ENCODE peak calls at places on chromosomes 5 and 9, in five cellular contexts. U is activated naive CD4-positive, alpha-beta T cell; F is H7; I is T-helper 2 cell; D is activated CD4-positive, alpha-beta T cell treated with anti-CD3 and anti-CD28 coated beads, Interleukin-2, amount 50 U/mL, for 1 hour. A is an unnamed sample.

GRCh38 chr5:150317048-150318003 is 14.6 kb upstream of the ARSI start:
- DNase-seq in U (no peak), F (no peak), I (no peak), D (no peak), A (no peak)

GRCh38 chr5:113202904-113203716 is 226.5 kb downstream of the DCP2 start:
- DNase-seq in U (no peak), F (no peak), I (no peak), D (no peak), A (no peak)

GRCh38 chr9:4128876-4129275 is 171.0 kb downstream of the GLIS3 start:
- DNase-seq in U (no peak), F (no peak), I (no peak), D (no peak), A (no peak)

GRCh38 chr5:56822961-56823360 is 7.6 kb downstream of the MAP3K1 start:
- DNase-seq in U (no peak), F (no peak), I (no peak), D (no peak), A (no peak)

GRCh38 chr5:135236951-135237791 is 161.9 kb downstream of the MACROH2A1 start:
- DNase-seq in U (no peak), F (no peak), I (no peak), D (no peak), A (no peak)

GRCh38 chr9:138050472-138051330 is 173.1 kb downstream of the CACNA1B start:
- DNase-seq in U (no peak), F (peak; percentile 38), I (no peak), D (no peak), A (no peak)

GRCh38 chr5:68047035-68047434 is 168.5 kb upstream of the PIK3R1 start:
- DNase-seq in U (no peak), F (no peak), I (no peak), D (no peak), A (no peak)

GRCh38 chr9:19934301-19934868 is 145.5 kb upstream of the SLC24A2 start:
- DNase-seq in U (no peak), F (peak; percentile 75), I (no peak), D (no peak), A (no peak)

GRCh38 chr9:137969008-137969407 is 91.4 kb downstream of the CACNA1B start:
- DNase-seq in U (no peak), F (peak; percentile 13), I (no peak), D (no peak), A (no peak)

A was measured in cortex of kidney.